ENCODE peak calls at places on chromosome X, in ten cellular contexts. One of them, this sample, is unnamed.

GRCh38 chrX:119455264-119455663 is 13.0 kb upstream of the SLC25A5 start:
- DNase-seq in stimulated activated CD4-positive, alpha-beta T cell treated with anti-CD3 and anti-CD28 coated beads, Interleukin-2, amount 100 ng/mL, for 48 hours: no peak
- DNase-seq in immature natural killer cell: no peak
- DNase-seq in psoas muscle: no peak
- DNase-seq in NCI-H774: no peak
- DNase-seq in ACHN: no peak
- DNase-seq in central memory CD4-positive, alpha-beta T cell: no peak
- DNase-seq in smooth muscle cell of the brain vasculature: no peak
- DNase-seq in activated CD4-positive, alpha-beta T cell treated with anti-CD3 and anti-CD28 coated beads, Interleukin-2, amount 50 U/mL, for 48 hours: no peak
- DNase-seq in ovary: no peak
- DNase-seq in this sample: no peak

GRCh38 chrX:11381464-11381863 is 88.3 kb downstream of the AMELX start:
- DNase-seq in stimulated activated CD4-positive, alpha-beta T cell treated with anti-CD3 and anti-CD28 coated beads, Interleukin-2, amount 100 ng/mL, for 48 hours: peak; percentile 0
- DNase-seq in immature natural killer cell: peak; percentile 1
- DNase-seq in psoas muscle: no peak
- DNase-seq in NCI-H774: no peak
- DNase-seq in ACHN: peak; percentile 46
- DNase-seq in central memory CD4-positive, alpha-beta T cell: no peak
- DNase-seq in smooth muscle cell of the brain vasculature: no peak
- DNase-seq in activated CD4-positive, alpha-beta T cell treated with anti-CD3 and anti-CD28 coated beads, Interleukin-2, amount 50 U/mL, for 48 hours: no peak
- DNase-seq in ovary: peak; percentile 46
- DNase-seq in this sample: peak; percentile 3

GRCh38 chrX:136219893-136220292 is 31.3 kb downstream of the MAP7D3 start:
- DNase-seq in stimulated activated CD4-positive, alpha-beta T cell treated with anti-CD3 and anti-CD28 coated beads, Interleukin-2, amount 100 ng/mL, for 48 hours: no peak
- DNase-seq in immature natural killer cell: no peak
- DNase-seq in psoas muscle: no peak
- DNase-seq in NCI-H774: no peak
- DNase-seq in ACHN: no peak
- DNase-seq in central memory CD4-positive, alpha-beta T cell: no peak
- DNase-seq in smooth muscle cell of the brain vasculature: no peak
- DNase-seq in activated CD4-positive, alpha-beta T cell treated with anti-CD3 and anti-CD28 coated beads, Interleukin-2, amount 50 U/mL, for 48 hours: no peak
- DNase-seq in ovary: no peak
- DNase-seq in this sample: no peak

GRCh38 chrX:149541521-149542047 is 772 bp downstream of the EOLA1 start:
- DNase-seq in stimulated activated CD4-positive, alpha-beta T cell treated with anti-CD3 and anti-CD28 coated beads, Interleukin-2, amount 100 ng/mL, for 48 hours: no peak
- DNase-seq in immature natural killer cell: no peak
- DNase-seq in psoas muscle: no peak
- DNase-seq in NCI-H774: no peak
- DNase-seq in ACHN: no peak
- DNase-seq in central memory CD4-positive, alpha-beta T cell: no peak
- DNase-seq in smooth muscle cell of the brain vasculature: no peak
- DNase-seq in activated CD4-positive, alpha-beta T cell treated with anti-CD3 and anti-CD28 coated beads, Interleukin-2, amount 50 U/mL, for 48 hours: no peak
- DNase-seq in ovary: no peak
- DNase-seq in this sample: no peak

GRCh38 chrX:95885074-95885473 is 799.6 kb upstream of the DIAPH2 start:
- DNase-seq in stimulated activated CD4-positive, alpha-beta T cell treated with anti-CD3 and anti-CD28 coated beads, Interleukin-2, amount 100 ng/mL, for 48 hours: no peak
- DNase-seq in immature natural killer cell: no peak
- DNase-seq in psoas muscle: no peak
- DNase-seq in NCI-H774: no peak
- DNase-seq in ACHN: no peak
- DNase-seq in central memory CD4-positive, alpha-beta T cell: no peak
- DNase-seq in smooth muscle cell of the brain vasculature: no peak
- DNase-seq in activated CD4-positive, alpha-beta T cell treated with anti-CD3 and anti-CD28 coated beads, Interleukin-2, amount 50 U/mL, for 48 hours: no peak
- DNase-seq in ovary: peak; percentile 16
- DNase-seq in this sample: no peak

GRCh38 chrX:153941331-153942252 is 2.9 kb downstream of the RENBP start:
- DNase-seq in stimulated activated CD4-positive, alpha-beta T cell treated with anti-CD3 and anti-CD28 coated beads, Interleukin-2, amount 100 ng/mL, for 48 hours: no peak
- DNase-seq in immature natural killer cell: no peak
- DNase-seq in psoas muscle: no peak
- DNase-seq in NCI-H774: no peak
- DNase-seq in ACHN: no peak
- DNase-seq in central memory CD4-positive, alpha-beta T cell: no peak
- DNase-seq in smooth muscle cell of the brain vasculature: no peak
- DNase-seq in activated CD4-positive, alpha-beta T cell treated with anti-CD3 and anti-CD28 coated beads, Interleukin-2, amount 50 U/mL, for 48 hours: no peak
- DNase-seq in ovary: no peak
- DNase-seq in this sample: no peak

GRCh38 chrX:115251458-115252233 is 17.8 kb upstream of the LRCH2 start:
- DNase-seq in stimulated activated CD4-positive, alpha-beta T cell treated with anti-CD3 and anti-CD28 coated beads, Interleukin-2, amount 100 ng/mL, for 48 hours: no peak
- DNase-seq in immature natural killer cell: no peak
- DNase-seq in psoas muscle: no peak
- DNase-seq in NCI-H774: no peak
- DNase-seq in ACHN: no peak
- DNase-seq in central memory CD4-positive, alpha-beta T cell: no peak
- DNase-seq in smooth muscle cell of the brain vasculature: no peak
- DNase-seq in activated CD4-positive, alpha-beta T cell treated with anti-CD3 and anti-CD28 coated beads, Interleukin-2, amount 50 U/mL, for 48 hours: no peak
- DNase-seq in ovary: no peak
- DNase-seq in this sample: no peak

GRCh38 chrX:29952016-29952415 is 263.3 kb upstream of the MAGEB2 start:
- DNase-seq in stimulated activated CD4-positive, alpha-beta T cell treated with anti-CD3 and anti-CD28 coated beads, Interleukin-2, amount 100 ng/mL, for 48 hours: no peak
- DNase-seq in immature natural killer cell: no peak
- DNase-seq in psoas muscle: no peak
- DNase-seq in NCI-H774: no peak
- DNase-seq in ACHN: no peak
- DNase-seq in central memory CD4-positive, alpha-beta T cell: no peak
- DNase-seq in smooth muscle cell of the brain vasculature: no peak
- DNase-seq in activated CD4-positive, alpha-beta T cell treated with anti-CD3 and anti-CD28 coated beads, Interleukin-2, amount 50 U/mL, for 48 hours: no peak
- DNase-seq in ovary: no peak
- DNase-seq in this sample: no peak

GRCh38 chrX:24378706-24379105 is 18.3 kb downstream of the SUPT20HL1 start:
- DNase-seq in stimulated activated CD4-positive, alpha-beta T cell treated with anti-CD3 and anti-CD28 coated beads, Interleukin-2, amount 100 ng/mL, for 48 hours: no peak
- DNase-seq in immature natural killer cell: no peak
- DNase-seq in psoas muscle: no peak
- DNase-seq in NCI-H774: no peak
- DNase-seq in ACHN: no peak
- DNase-seq in central memory CD4-positive, alpha-beta T cell: no peak
- DNase-seq in smooth muscle cell of the brain vasculature: no peak
- DNase-seq in activated CD4-positive, alpha-beta T cell treated with anti-CD3 and anti-CD28 coated beads, Interleukin-2, amount 50 U/mL, for 48 hours: no peak
- DNase-seq in ovary: no peak
- DNase-seq in this sample: no peak

GRCh38 chrX:104522386-104522785 is 43.6 kb upstream of the IL1RAPL2 start:
- DNase-seq in stimulated activated CD4-positive, alpha-beta T cell treated with anti-CD3 and anti-CD28 coated beads, Interleukin-2, amount 100 ng/mL, for 48 hours: no peak
- DNase-seq in immature natural killer cell: no peak
- DNase-seq in psoas muscle: no peak
- DNase-seq in NCI-H774: no peak
- DNase-seq in ACHN: no peak
- DNase-seq in central memory CD4-positive, alpha-beta T cell: no peak
- DNase-seq in smooth muscle cell of the brain vasculature: no peak
- DNase-seq in activated CD4-positive, alpha-beta T cell treated with anti-CD3 and anti-CD28 coated beads, Interleukin-2, amount 50 U/mL, for 48 hours: no peak
- DNase-seq in ovary: no peak
- DNase-seq in this sample: no peak

GRCh38 chrX:41419082-41419481 is 28.1 kb upstream of the NYX start:
- DNase-seq in stimulated activated CD4-positive, alpha-beta T cell treated with anti-CD3 and anti-CD28 coated beads, Interleukin-2, amount 100 ng/mL, for 48 hours: no peak
- DNase-seq in immature natural killer cell: no peak
- DNase-seq in psoas muscle: no peak
- DNase-seq in NCI-H774: no peak
- DNase-seq in ACHN: no peak
- DNase-seq in central memory CD4-positive, alpha-beta T cell: no peak
- DNase-seq in smooth muscle cell of the brain vasculature: no peak
- DNase-seq in activated CD4-positive, alpha-beta T cell treated with anti-CD3 and anti-CD28 coated beads, Interleukin-2, amount 50 U/mL, for 48 hours: no peak
- DNase-seq in ovary: no peak
- DNase-seq in this sample: no peak

GRCh38 chrX:153649178-153649914 is 2.3 kb downstream of the DUSP9 start:
- DNase-seq in stimulated activated CD4-positive, alpha-beta T cell treated with anti-CD3 and anti-CD28 coated beads, Interleukin-2, amount 100 ng/mL, for 48 hours: no peak
- DNase-seq in immature natural killer cell: no peak
- DNase-seq in psoas muscle: peak; percentile 60
- DNase-seq in NCI-H774: peak; percentile 33
- DNase-seq in ACHN: peak; percentile 15
- DNase-seq in central memory CD4-positive, alpha-beta T cell: peak; percentile 34
- DNase-seq in smooth muscle cell of the brain vasculature: no peak
- DNase-seq in activated CD4-positive, alpha-beta T cell treated with anti-CD3 and anti-CD28 coated beads, Interleukin-2, amount 50 U/mL, for 48 hours: peak; percentile 42
- DNase-seq in ovary: peak; percentile 11
- DNase-seq in this sample: peak; percentile 35

GRCh38 chrX:19448077-19448476 is 67.2 kb downstream of the MAP3K15 start:
- DNase-seq in stimulated activated CD4-positive, alpha-beta T cell treated with anti-CD3 and anti-CD28 coated beads, Interleukin-2, amount 100 ng/mL, for 48 hours: no peak
- DNase-seq in immature natural killer cell: no peak
- DNase-seq in psoas muscle: no peak
- DNase-seq in NCI-H774: no peak
- DNase-seq in ACHN: no peak
- DNase-seq in central memory CD4-positive, alpha-beta T cell: no peak
- DNase-seq in smooth muscle cell of the brain vasculature: no peak
- DNase-seq in activated CD4-positive, alpha-beta T cell treated with anti-CD3 and anti-CD28 coated beads, Interleukin-2, amount 50 U/mL, for 48 hours: no peak
- DNase-seq in ovary: no peak
- DNase-seq in this sample: no peak

GRCh38 chrX:38805294-38806053 is 4.2 kb downstream of the MID1IP1 start:
- DNase-seq in stimulated activated CD4-positive, alpha-beta T cell treated with anti-CD3 and anti-CD28 coated beads, Interleukin-2, amount 100 ng/mL, for 48 hours: peak; percentile 32
- DNase-seq in immature natural killer cell: peak; percentile 32
- DNase-seq in psoas muscle: peak; percentile 87
- DNase-seq in NCI-H774: peak; percentile 24
- DNase-seq in ACHN: peak; percentile 62
- DNase-seq in central memory CD4-positive, alpha-beta T cell: peak; percentile 75
- DNase-seq in smooth muscle cell of the brain vasculature: no peak
- DNase-seq in activated CD4-positive, alpha-beta T cell treated with anti-CD3 and anti-CD28 coated beads, Interleukin-2, amount 50 U/mL, for 48 hours: peak; percentile 57
- DNase-seq in ovary: peak; percentile 71
- DNase-seq in this sample: peak; percentile 45

GRCh38 chrX:26783512-26784225 is 567.7 kb downstream of the MAGEB5 start:
- DNase-seq in stimulated activated CD4-positive, alpha-beta T cell treated with anti-CD3 and anti-CD28 coated beads, Interleukin-2, amount 100 ng/mL, for 48 hours: no peak
- DNase-seq in immature natural killer cell: no peak
- DNase-seq in psoas muscle: no peak
- DNase-seq in NCI-H774: no peak
- DNase-seq in ACHN: peak; percentile 15
- DNase-seq in central memory CD4-positive, alpha-beta T cell: no peak
- DNase-seq in smooth muscle cell of the brain vasculature: peak; percentile 1
- DNase-seq in activated CD4-positive, alpha-beta T cell treated with anti-CD3 and anti-CD28 coated beads, Interleukin-2, amount 50 U/mL, for 48 hours: no peak
- DNase-seq in ovary: no peak
- DNase-seq in this sample: peak; percentile 44

GRCh38 chrX:39653656-39654055 is 444.1 kb downstream of the BCOR start:
- DNase-seq in stimulated activated CD4-positive, alpha-beta T cell treated with anti-CD3 and anti-CD28 coated beads, Interleukin-2, amount 100 ng/mL, for 48 hours: no peak
- DNase-seq in immature natural killer cell: no peak
- DNase-seq in psoas muscle: no peak
- DNase-seq in NCI-H774: no peak
- DNase-seq in ACHN: no peak
- DNase-seq in central memory CD4-positive, alpha-beta T cell: no peak
- DNase-seq in smooth muscle cell of the brain vasculature: no peak
- DNase-seq in activated CD4-positive, alpha-beta T cell treated with anti-CD3 and anti-CD28 coated beads, Interleukin-2, amount 50 U/mL, for 48 hours: no peak
- DNase-seq in ovary: no peak
- DNase-seq in this sample: no peak

GRCh38 chrX:20265726-20266681 is 705 bp downstream of the RPS6KA3 start:
- DNase-seq in stimulated activated CD4-positive, alpha-beta T cell treated with anti-CD3 and anti-CD28 coated beads, Interleukin-2, amount 100 ng/mL, for 48 hours: no peak
- DNase-seq in immature natural killer cell: peak; percentile 41
- DNase-seq in psoas muscle: peak; percentile 64
- DNase-seq in NCI-H774: no peak
- DNase-seq in ACHN: peak; percentile 2
- DNase-seq in central memory CD4-positive, alpha-beta T cell: no peak
- DNase-seq in smooth muscle cell of the brain vasculature: no peak
- DNase-seq in activated CD4-positive, alpha-beta T cell treated with anti-CD3 and anti-CD28 coated beads, Interleukin-2, amount 50 U/mL, for 48 hours: peak; percentile 23
- DNase-seq in ovary: peak; percentile 39
- DNase-seq in this sample: peak; percentile 5

GRCh38 chrX:49930046-49930445 is 7.7 kb downstream of the CLCN5 start:
- DNase-seq in stimulated activated CD4-positive, alpha-beta T cell treated with anti-CD3 and anti-CD28 coated beads, Interleukin-2, amount 100 ng/mL, for 48 hours: no peak
- DNase-seq in immature natural killer cell: no peak
- DNase-seq in psoas muscle: no peak
- DNase-seq in NCI-H774: no peak
- DNase-seq in ACHN: no peak
- DNase-seq in central memory CD4-positive, alpha-beta T cell: no peak
- DNase-seq in smooth muscle cell of the brain vasculature: no peak
- DNase-seq in activated CD4-positive, alpha-beta T cell treated with anti-CD3 and anti-CD28 coated beads, Interleukin-2, amount 50 U/mL, for 48 hours: no peak
- DNase-seq in ovary: no peak
- DNase-seq in this sample: no peak

GRCh38 chrX:66625525-66625924 is 13.4 kb downstream of the EDA2R start:
- DNase-seq in stimulated activated CD4-positive, alpha-beta T cell treated with anti-CD3 and anti-CD28 coated beads, Interleukin-2, amount 100 ng/mL, for 48 hours: no peak
- DNase-seq in immature natural killer cell: no peak
- DNase-seq in psoas muscle: no peak
- DNase-seq in NCI-H774: no peak
- DNase-seq in ACHN: no peak
- DNase-seq in central memory CD4-positive, alpha-beta T cell: no peak
- DNase-seq in smooth muscle cell of the brain vasculature: no peak
- DNase-seq in activated CD4-positive, alpha-beta T cell treated with anti-CD3 and anti-CD28 coated beads, Interleukin-2, amount 50 U/mL, for 48 hours: no peak
- DNase-seq in ovary: no peak
- DNase-seq in this sample: no peak

GRCh38 chrX:119655125-119655524 is 37.8 kb downstream of the SEPTIN6 start:
- DNase-seq in stimulated activated CD4-positive, alpha-beta T cell treated with anti-CD3 and anti-CD28 coated beads, Interleukin-2, amount 100 ng/mL, for 48 hours: peak; percentile 57
- DNase-seq in immature natural killer cell: no peak
- DNase-seq in psoas muscle: no peak
- DNase-seq in NCI-H774: no peak
- DNase-seq in ACHN: no peak
- DNase-seq in central memory CD4-positive, alpha-beta T cell: no peak
- DNase-seq in smooth muscle cell of the brain vasculature: no peak
- DNase-seq in activated CD4-positive, alpha-beta T cell treated with anti-CD3 and anti-CD28 coated beads, Interleukin-2, amount 50 U/mL, for 48 hours: peak; percentile 75
- DNase-seq in ovary: peak; percentile 58
- DNase-seq in this sample: no peak

GRCh38 chrX:57587607-57588006 is 4.2 kb upstream of the ZXDB start:
- DNase-seq in stimulated activated CD4-positive, alpha-beta T cell treated with anti-CD3 and anti-CD28 coated beads, Interleukin-2, amount 100 ng/mL, for 48 hours: no peak
- DNase-seq in immature natural killer cell: no peak
- DNase-seq in psoas muscle: no peak
- DNase-seq in NCI-H774: no peak
- DNase-seq in ACHN: no peak
- DNase-seq in central memory CD4-positive, alpha-beta T cell: no peak
- DNase-seq in smooth muscle cell of the brain vasculature: no peak
- DNase-seq in activated CD4-positive, alpha-beta T cell treated with anti-CD3 and anti-CD28 coated beads, Interleukin-2, amount 50 U/mL, for 48 hours: no peak
- DNase-seq in ovary: no peak
- DNase-seq in this sample: no peak

GRCh38 chrX:134374910-134375309 is 85.1 kb upstream of the HPRT1 start:
- DNase-seq in stimulated activated CD4-positive, alpha-beta T cell treated with anti-CD3 and anti-CD28 coated beads, Interleukin-2, amount 100 ng/mL, for 48 hours: no peak
- DNase-seq in immature natural killer cell: no peak
- DNase-seq in psoas muscle: no peak
- DNase-seq in NCI-H774: no peak
- DNase-seq in ACHN: no peak
- DNase-seq in central memory CD4-positive, alpha-beta T cell: no peak
- DNase-seq in smooth muscle cell of the brain vasculature: no peak
- DNase-seq in activated CD4-positive, alpha-beta T cell treated with anti-CD3 and anti-CD28 coated beads, Interleukin-2, amount 50 U/mL, for 48 hours: no peak
- DNase-seq in ovary: no peak
- DNase-seq in this sample: no peak

GRCh38 chrX:15864629-15865028 is 10.0 kb upstream of the AP1S2 start:
- DNase-seq in stimulated activated CD4-positive, alpha-beta T cell treated with anti-CD3 and anti-CD28 coated beads, Interleukin-2, amount 100 ng/mL, for 48 hours: no peak
- DNase-seq in immature natural killer cell: no peak
- DNase-seq in psoas muscle: no peak
- DNase-seq in NCI-H774: no peak
- DNase-seq in ACHN: no peak
- DNase-seq in central memory CD4-positive, alpha-beta T cell: no peak
- DNase-seq in smooth muscle cell of the brain vasculature: no peak
- DNase-seq in activated CD4-positive, alpha-beta T cell treated with anti-CD3 and anti-CD28 coated beads, Interleukin-2, amount 50 U/mL, for 48 hours: no peak
- DNase-seq in ovary: no peak
- DNase-seq in this sample: no peak

GRCh38 chrX:45775462-45775861 is 574.8 kb upstream of the DIPK2B start:
- DNase-seq in stimulated activated CD4-positive, alpha-beta T cell treated with anti-CD3 and anti-CD28 coated beads, Interleukin-2, amount 100 ng/mL, for 48 hours: no peak
- DNase-seq in immature natural killer cell: no peak
- DNase-seq in psoas muscle: no peak
- DNase-seq in NCI-H774: no peak
- DNase-seq in ACHN: peak; percentile 70
- DNase-seq in central memory CD4-positive, alpha-beta T cell: no peak
- DNase-seq in smooth muscle cell of the brain vasculature: no peak
- DNase-seq in activated CD4-positive, alpha-beta T cell treated with anti-CD3 and anti-CD28 coated beads, Interleukin-2, amount 50 U/mL, for 48 hours: no peak
- DNase-seq in ovary: no peak
- DNase-seq in this sample: no peak

GRCh38 chrX:136754641-136755040 is 26.1 kb downstream of the ARHGEF6 start:
- DNase-seq in stimulated activated CD4-positive, alpha-beta T cell treated with anti-CD3 and anti-CD28 coated beads, Interleukin-2, amount 100 ng/mL, for 48 hours: no peak
- DNase-seq in immature natural killer cell: peak; percentile 36
- DNase-seq in psoas muscle: peak; percentile 83
- DNase-seq in NCI-H774: peak; percentile 5
- DNase-seq in ACHN: no peak
- DNase-seq in central memory CD4-positive, alpha-beta T cell: peak; percentile 21
- DNase-seq in smooth muscle cell of the brain vasculature: no peak
- DNase-seq in activated CD4-positive, alpha-beta T cell treated with anti-CD3 and anti-CD28 coated beads, Interleukin-2, amount 50 U/mL, for 48 hours: no peak
- DNase-seq in ovary: no peak
- DNase-seq in this sample: peak; percentile 29

GRCh38 chrX:41734530-41734929 is 10.5 kb downstream of the GPR82 start:
- DNase-seq in stimulated activated CD4-positive, alpha-beta T cell treated with anti-CD3 and anti-CD28 coated beads, Interleukin-2, amount 100 ng/mL, for 48 hours: no peak
- DNase-seq in immature natural killer cell: no peak
- DNase-seq in psoas muscle: no peak
- DNase-seq in NCI-H774: no peak
- DNase-seq in ACHN: peak; percentile 2
- DNase-seq in central memory CD4-positive, alpha-beta T cell: no peak
- DNase-seq in smooth muscle cell of the brain vasculature: no peak
- DNase-seq in activated CD4-positive, alpha-beta T cell treated with anti-CD3 and anti-CD28 coated beads, Interleukin-2, amount 50 U/mL, for 48 hours: no peak
- DNase-seq in ovary: no peak
- DNase-seq in this sample: no peak

GRCh38 chrX:54223581-54223980 is 40.5 kb upstream of the FAM120C start:
- DNase-seq in stimulated activated CD4-positive, alpha-beta T cell treated with anti-CD3 and anti-CD28 coated beads, Interleukin-2, amount 100 ng/mL, for 48 hours: no peak
- DNase-seq in immature natural killer cell: no peak
- DNase-seq in psoas muscle: no peak
- DNase-seq in NCI-H774: no peak
- DNase-seq in ACHN: no peak
- DNase-seq in central memory CD4-positive, alpha-beta T cell: no peak
- DNase-seq in smooth muscle cell of the brain vasculature: no peak
- DNase-seq in activated CD4-positive, alpha-beta T cell treated with anti-CD3 and anti-CD28 coated beads, Interleukin-2, amount 50 U/mL, for 48 hours: no peak
- DNase-seq in ovary: no peak
- DNase-seq in this sample: no peak

GRCh38 chrX:12237771-12238170 is 99.5 kb downstream of the FRMPD4 start:
- DNase-seq in stimulated activated CD4-positive, alpha-beta T cell treated with anti-CD3 and anti-CD28 coated beads, Interleukin-2, amount 100 ng/mL, for 48 hours: no peak
- DNase-seq in immature natural killer cell: no peak
- DNase-seq in psoas muscle: no peak
- DNase-seq in NCI-H774: no peak
- DNase-seq in ACHN: no peak
- DNase-seq in central memory CD4-positive, alpha-beta T cell: no peak
- DNase-seq in smooth muscle cell of the brain vasculature: no peak
- DNase-seq in activated CD4-positive, alpha-beta T cell treated with anti-CD3 and anti-CD28 coated beads, Interleukin-2, amount 50 U/mL, for 48 hours: no peak
- DNase-seq in ovary: no peak
- DNase-seq in this sample: no peak

This sample was measured in CD4-positive, CD25-positive, alpha-beta regulatory T cell.